ENCODE peak calls at places on chromosomes 2 and 18, in four cellular contexts. V is chondrocyte, A is GM23338, R is PC-9. T is an unnamed sample.

GRCh38 chr18:58988595-58988994 is 123.9 kb downstream of the ZNF532 start:
- DNase-seq in R (no peak), V (no peak), A (no peak), T (no peak)

GRCh38 chr18:32049393-32050161 is 31.0 kb downstream of the RNF125 start:
- DNase-seq in A (no peak), R (no peak), V (no peak), T (no peak)

GRCh38 chr2:215396595-215397313 is 39.1 kb downstream of the FN1 start:
- DNase-seq in V (no peak), A (no peak), R (no peak), T (no peak)

GRCh38 chr2:212842544-212843185 is 304.1 kb upstream of the ERBB4 start:
- DNase-seq in A (no peak), R (no peak), V (no peak), T (no peak)

GRCh38 chr2:57703407-57703806 is 343.2 kb upstream of the VRK2 start:
- DNase-seq in A (no peak), V (no peak), R (no peak), T (no peak)

GRCh38 chr2:150165988-150166965 is 321.2 kb downstream of the RND3 start:
- DNase-seq in R (peak), V (no peak), A (no peak), T (no peak)

GRCh38 chr2:99710720-99711612 is 221.1 kb upstream of the REV1 start:
- DNase-seq in V (no peak), R (no peak), A (peak), T (no peak)

GRCh38 chr2:147789720-147790119 is 55.1 kb upstream of the ACVR2A start:
- DNase-seq in R (no peak), V (no peak), A (no peak), T (no peak)

GRCh38 chr2:191500566-191501389 is 177.2 kb upstream of the NABP1 start:
- DNase-seq in A (no peak), V (no peak), R (no peak), T (no peak)

GRCh38 chr18:79581406-79581805 is 98.2 kb upstream of the CTDP1 start:
- DNase-seq in R (no peak), V (peak), A (no peak), T (no peak)

GRCh38 chr2:105379741-105380186 is 19.1 kb downstream of the FHL2 start:
- DNase-seq in V (peak), A (no peak), R (no peak), T (no peak)

GRCh38 chr2:122927217-122927616 is 1097.9 kb upstream of the CNTNAP5 start:
- DNase-seq in A (peak), V (no peak), R (no peak), T (no peak)

GRCh38 chr2:174013310-174013751 is 48.2 kb upstream of the SP3 start:
- DNase-seq in A (peak), V (no peak), R (no peak), T (no peak)

GRCh38 chr18:77299706-77300105 is 50.1 kb downstream of the GALR1 start:
- DNase-seq in A (no peak), R (no peak), V (no peak), T (no peak)

DNA sequence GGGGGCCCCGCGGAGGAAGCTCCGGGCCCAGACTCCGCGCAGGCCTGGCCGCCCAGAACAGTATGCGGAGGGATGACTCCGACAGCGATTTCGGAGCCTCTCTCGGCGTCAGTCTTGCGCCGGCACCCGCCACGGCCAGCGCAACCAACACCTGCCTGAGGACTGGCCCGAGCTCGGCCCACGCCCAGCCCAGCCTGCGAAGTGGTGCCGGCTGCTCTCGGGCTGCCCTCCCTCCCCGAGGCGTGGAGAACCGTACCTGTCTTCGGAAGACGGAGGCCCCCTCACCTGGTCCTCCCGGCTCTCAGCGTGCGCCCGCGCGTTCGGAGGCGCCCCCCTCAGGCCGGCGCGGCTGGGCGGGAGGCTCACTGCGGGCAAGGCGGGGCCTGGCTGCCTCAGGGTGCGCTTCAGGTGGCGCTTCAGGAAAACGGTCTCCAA is at the start of gene M1AP:
- DNase-seq in V (no peak), A (peak), R (peak), T (no peak)
- TF ChIP-seq CTCF in V (peak), A (peak), R (no peak), T (no peak)

GRCh38 chr2:168326578-168326977 is 79.2 kb upstream of the STK39 start:
- DNase-seq in R (no peak), V (no peak), A (no peak), T (no peak)
- TF ChIP-seq CTCF in R (no peak), V (no peak), A (no peak), T (no peak)

GRCh38 chr2:30737326-30737610 is 70.0 kb downstream of the CAPN13 start:
- DNase-seq in R (no peak), A (no peak), V (no peak), T (no peak)
- TF ChIP-seq CTCF in R (no peak), A (no peak), V (no peak), T (no peak)

DNA sequence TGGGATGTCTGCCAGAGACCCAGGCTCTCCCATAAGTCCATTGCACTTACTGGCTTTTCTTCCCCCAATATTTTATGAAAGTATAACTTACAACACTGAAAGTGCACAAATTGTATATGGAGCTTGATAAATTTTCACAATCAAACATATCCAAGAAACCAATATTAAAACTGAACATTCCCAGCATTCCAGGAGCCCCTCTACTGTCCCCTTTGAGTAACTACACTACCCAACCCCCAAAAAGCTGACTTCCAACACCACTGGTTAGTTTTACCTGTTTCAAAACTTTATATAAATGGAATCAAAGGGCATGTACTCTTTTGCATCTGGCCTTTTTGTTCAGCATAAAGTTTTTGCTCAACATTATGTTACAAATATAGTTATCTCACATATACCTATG is 35.2 kb upstream of the PKDCC start:
- DNase-seq in A (no peak), R (no peak), V (no peak), T (no peak)
- TF ChIP-seq CTCF in A (peak), R (no peak), V (peak), T (no peak)

GRCh38 chr2:55309441-55309840 is 40.4 kb upstream of the MTIF2 start:
- DNase-seq in A (no peak), R (no peak), V (no peak), T (no peak)

GRCh38 chr2:55314985-55315384 is 46.0 kb upstream of the MTIF2 start:
- DNase-seq in R (no peak), A (no peak), V (no peak), T (no peak)

DNA sequence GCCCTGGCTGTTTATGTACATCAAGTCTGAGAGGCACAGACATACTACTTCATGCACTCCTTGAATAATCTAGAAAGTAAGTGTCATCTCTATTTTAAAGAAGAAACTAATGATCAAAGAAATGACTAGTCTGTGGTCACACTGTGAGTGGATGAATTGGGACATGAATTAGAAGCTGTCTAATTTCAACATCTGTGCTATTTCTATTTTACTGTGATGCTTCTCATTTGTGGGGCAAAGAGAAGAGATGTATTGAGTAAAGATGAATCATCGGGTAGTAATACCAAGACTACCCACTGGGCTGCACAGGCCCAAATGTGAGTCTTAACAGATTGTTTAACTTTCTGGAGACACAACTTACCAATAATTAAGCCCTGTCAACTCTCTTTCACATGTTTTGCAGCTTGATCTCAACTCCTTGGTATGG is 42.4 kb upstream of the MTIF2 start:
- DNase-seq in A (peak), V (no peak), R (no peak), T (no peak)
- TF ChIP-seq CTCF in A (peak), V (peak), R (peak), T (no peak)

DNA sequence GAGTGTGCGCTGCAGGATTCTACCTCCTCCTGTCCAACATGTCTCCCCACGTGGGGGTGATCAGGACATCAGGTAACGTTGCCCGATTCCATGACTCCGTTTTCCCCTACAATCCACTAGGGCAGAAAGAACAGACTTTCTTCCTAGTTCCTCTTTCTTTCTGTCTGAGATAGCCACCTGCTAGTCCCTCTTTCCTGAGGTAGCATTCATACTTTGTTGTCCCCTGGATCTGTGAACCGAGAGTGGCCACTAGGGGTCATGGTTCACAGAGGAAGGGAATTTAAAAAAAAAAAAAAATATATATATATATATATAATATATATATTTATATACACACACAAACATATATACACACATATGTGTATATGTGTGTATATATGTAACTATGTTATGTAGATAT is 210.0 kb upstream of the ZNF521 start:
- DNase-seq in A (peak), R (no peak), V (no peak), T (no peak)
- TF ChIP-seq CTCF in A (peak), R (peak), V (peak), T (no peak)

T was measured in omental fat pad.